ENCODE peak calls at places on chromosomes 13 and 19, in nine cellular contexts. One of them, this sample, is unnamed.

GRCh38 chr19:40721936-40722661 is 5.2 kb downstream of the ITPKC start:
- DNase-seq in transverse colon: no peak
- DNase-seq in A549: no peak
- DNase-seq in tibial nerve: no peak
- DNase-seq in upper lobe of left lung: no peak
- DNase-seq in ovary: no peak
- DNase-seq in suprapubic skin: no peak
- DNase-seq in H1: no peak
- DNase-seq in stomach: no peak
- DNase-seq in this sample: no peak

GRCh38 chr13:103436057-103436654 is 369.9 kb upstream of the SLC10A2 start:
- DNase-seq in transverse colon: no peak
- DNase-seq in A549: no peak
- DNase-seq in tibial nerve: no peak
- DNase-seq in upper lobe of left lung: no peak
- DNase-seq in ovary: no peak
- DNase-seq in suprapubic skin: no peak
- DNase-seq in H1: peak; percentile 62
- DNase-seq in stomach: no peak
- DNase-seq in this sample: no peak

GRCh38 chr19:35292986-35293732 is 1.2 kb downstream of the MAG start:
- DNase-seq in transverse colon: no peak
- DNase-seq in A549: no peak
- DNase-seq in tibial nerve: no peak
- DNase-seq in upper lobe of left lung: no peak
- DNase-seq in ovary: no peak
- DNase-seq in suprapubic skin: no peak
- DNase-seq in H1: no peak
- DNase-seq in stomach: no peak
- DNase-seq in this sample: no peak

GRCh38 chr19:49689133-49690072 is at the start of gene ADM5:
- DNase-seq in transverse colon: peak; percentile 70
- DNase-seq in A549: no peak
- DNase-seq in tibial nerve: no peak
- DNase-seq in upper lobe of left lung: peak; percentile 51
- DNase-seq in ovary: peak; percentile 57
- DNase-seq in suprapubic skin: no peak
- DNase-seq in H1: peak; percentile 87
- DNase-seq in stomach: peak; percentile 77
- DNase-seq in this sample: no peak

GRCh38 chr13:46675016-46675415 is 121.9 kb downstream of the ESD start:
- DNase-seq in transverse colon: no peak
- DNase-seq in A549: no peak
- DNase-seq in tibial nerve: no peak
- DNase-seq in upper lobe of left lung: no peak
- DNase-seq in ovary: no peak
- DNase-seq in suprapubic skin: no peak
- DNase-seq in H1: no peak
- DNase-seq in stomach: no peak
- DNase-seq in this sample: no peak

GRCh38 chr13:108780706-108781105 is 151.3 kb downstream of the MYO16 start:
- DNase-seq in transverse colon: no peak
- DNase-seq in A549: no peak
- DNase-seq in tibial nerve: no peak
- DNase-seq in upper lobe of left lung: no peak
- DNase-seq in ovary: no peak
- DNase-seq in suprapubic skin: no peak
- DNase-seq in H1: no peak
- DNase-seq in stomach: no peak
- DNase-seq in this sample: no peak

GRCh38 chr19:16445238-16446107 is 26.3 kb downstream of the EPS15L1 start:
- DNase-seq in transverse colon: peak; percentile 27
- DNase-seq in A549: no peak
- DNase-seq in tibial nerve: no peak
- DNase-seq in upper lobe of left lung: peak; percentile 62
- DNase-seq in ovary: no peak
- DNase-seq in suprapubic skin: no peak
- DNase-seq in H1: no peak
- DNase-seq in stomach: no peak
- DNase-seq in this sample: no peak

GRCh38 chr13:33973194-33973593 is 155.2 kb downstream of the RFC3 start:
- DNase-seq in transverse colon: no peak
- DNase-seq in A549: no peak
- DNase-seq in tibial nerve: no peak
- DNase-seq in upper lobe of left lung: no peak
- DNase-seq in ovary: no peak
- DNase-seq in suprapubic skin: no peak
- DNase-seq in H1: no peak
- DNase-seq in stomach: no peak
- DNase-seq in this sample: no peak

GRCh38 chr19:45444318-45445041 is 20.8 kb upstream of the ERCC1 start:
- DNase-seq in transverse colon: peak; percentile 96
- DNase-seq in A549: peak; percentile 86
- DNase-seq in tibial nerve: peak; percentile 92
- DNase-seq in upper lobe of left lung: peak; percentile 97
- DNase-seq in ovary: peak; percentile 97
- DNase-seq in suprapubic skin: peak; percentile 98
- DNase-seq in H1: peak; percentile 96
- DNase-seq in stomach: peak; percentile 95
- DNase-seq in this sample: peak; percentile 97

GRCh38 chr19:45442408-45442926 is 18.8 kb upstream of the ERCC1 start:
- DNase-seq in transverse colon: no peak
- DNase-seq in A549: no peak
- DNase-seq in tibial nerve: no peak
- DNase-seq in upper lobe of left lung: no peak
- DNase-seq in ovary: no peak
- DNase-seq in suprapubic skin: no peak
- DNase-seq in H1: no peak
- DNase-seq in stomach: no peak
- DNase-seq in this sample: no peak

GRCh38 chr19:45445139-45445538 is 21.4 kb upstream of the ERCC1 start:
- DNase-seq in transverse colon: no peak
- DNase-seq in A549: no peak
- DNase-seq in tibial nerve: no peak
- DNase-seq in upper lobe of left lung: no peak
- DNase-seq in ovary: no peak
- DNase-seq in suprapubic skin: no peak
- DNase-seq in H1: no peak
- DNase-seq in stomach: no peak
- DNase-seq in this sample: no peak

GRCh38 chr19:45442927-45443461 is 19.3 kb upstream of the ERCC1 start:
- DNase-seq in transverse colon: peak; percentile 52
- DNase-seq in A549: no peak
- DNase-seq in tibial nerve: peak; percentile 48
- DNase-seq in upper lobe of left lung: peak; percentile 87
- DNase-seq in ovary: no peak
- DNase-seq in suprapubic skin: peak; percentile 89
- DNase-seq in H1: peak; percentile 74
- DNase-seq in stomach: peak; percentile 42
- DNase-seq in this sample: no peak

GRCh38 chr19:45443462-45444317 is 20.0 kb upstream of the ERCC1 start:
- DNase-seq in transverse colon: peak; percentile 98
- DNase-seq in A549: peak; percentile 98
- DNase-seq in tibial nerve: peak; percentile 97
- DNase-seq in upper lobe of left lung: peak; percentile 99
- DNase-seq in ovary: peak; percentile 97
- DNase-seq in suprapubic skin: peak; percentile 100
- DNase-seq in H1: peak; percentile 98
- DNase-seq in stomach: peak; percentile 97
- DNase-seq in this sample: peak; percentile 97
- TF ChIP-seq EP300 in transverse colon: peak; percentile 71
- TF ChIP-seq EP300 in A549: no peak
- TF ChIP-seq EP300 in tibial nerve: peak; percentile 98
- TF ChIP-seq EP300 in upper lobe of left lung: peak; percentile 91
- TF ChIP-seq EP300 in ovary: peak; percentile 83
- TF ChIP-seq EP300 in suprapubic skin: no peak
- TF ChIP-seq EP300 in H1: no peak
- TF ChIP-seq EP300 in stomach: peak; percentile 60
- TF ChIP-seq EP300 in this sample: no peak

GRCh38 chr13:48072304-48072703 is 22.6 kb downstream of the MED4 start:
- DNase-seq in transverse colon: no peak
- DNase-seq in A549: no peak
- DNase-seq in tibial nerve: no peak
- DNase-seq in upper lobe of left lung: no peak
- DNase-seq in ovary: no peak
- DNase-seq in suprapubic skin: no peak
- DNase-seq in H1: no peak
- DNase-seq in stomach: no peak
- DNase-seq in this sample: no peak
- H3K4me3 ChIP-seq in transverse colon: no peak overlapping the region
- H3K4me3 ChIP-seq in A549: no peak overlapping the region
- H3K4me3 ChIP-seq in tibial nerve: no peak overlapping the region
- H3K4me3 ChIP-seq in upper lobe of left lung: no peak overlapping the region
- H3K4me3 ChIP-seq in ovary: no peak overlapping the region
- H3K4me3 ChIP-seq in suprapubic skin: no peak overlapping the region
- H3K4me3 ChIP-seq in H1: peak overlapping the region; percentile 10
- H3K4me3 ChIP-seq in stomach: no peak overlapping the region
- H3K4me3 ChIP-seq in this sample: no peak overlapping the region

GRCh38 chr13:44207476-44207875 is 166.1 kb upstream of the SERP2 start:
- DNase-seq in transverse colon: no peak
- DNase-seq in A549: no peak
- DNase-seq in tibial nerve: no peak
- DNase-seq in upper lobe of left lung: no peak
- DNase-seq in ovary: no peak
- DNase-seq in suprapubic skin: no peak
- DNase-seq in H1: no peak
- DNase-seq in stomach: no peak
- DNase-seq in this sample: peak; percentile 62

GRCh38 chr13:44211286-44211685 is 162.3 kb upstream of the SERP2 start:
- DNase-seq in transverse colon: no peak
- DNase-seq in A549: no peak
- DNase-seq in tibial nerve: no peak
- DNase-seq in upper lobe of left lung: no peak
- DNase-seq in ovary: no peak
- DNase-seq in suprapubic skin: no peak
- DNase-seq in H1: no peak
- DNase-seq in stomach: no peak
- DNase-seq in this sample: no peak

GRCh38 chr13:44211753-44212152 is 161.9 kb upstream of the SERP2 start:
- DNase-seq in transverse colon: no peak
- DNase-seq in A549: no peak
- DNase-seq in tibial nerve: no peak
- DNase-seq in upper lobe of left lung: no peak
- DNase-seq in ovary: no peak
- DNase-seq in suprapubic skin: no peak
- DNase-seq in H1: no peak
- DNase-seq in stomach: no peak
- DNase-seq in this sample: no peak

GRCh38 chr13:44210525-44210924 is 163.1 kb upstream of the SERP2 start:
- DNase-seq in transverse colon: no peak
- DNase-seq in A549: no peak
- DNase-seq in tibial nerve: no peak
- DNase-seq in upper lobe of left lung: no peak
- DNase-seq in ovary: no peak
- DNase-seq in suprapubic skin: no peak
- DNase-seq in H1: no peak
- DNase-seq in stomach: no peak
- DNase-seq in this sample: no peak

DNA sequence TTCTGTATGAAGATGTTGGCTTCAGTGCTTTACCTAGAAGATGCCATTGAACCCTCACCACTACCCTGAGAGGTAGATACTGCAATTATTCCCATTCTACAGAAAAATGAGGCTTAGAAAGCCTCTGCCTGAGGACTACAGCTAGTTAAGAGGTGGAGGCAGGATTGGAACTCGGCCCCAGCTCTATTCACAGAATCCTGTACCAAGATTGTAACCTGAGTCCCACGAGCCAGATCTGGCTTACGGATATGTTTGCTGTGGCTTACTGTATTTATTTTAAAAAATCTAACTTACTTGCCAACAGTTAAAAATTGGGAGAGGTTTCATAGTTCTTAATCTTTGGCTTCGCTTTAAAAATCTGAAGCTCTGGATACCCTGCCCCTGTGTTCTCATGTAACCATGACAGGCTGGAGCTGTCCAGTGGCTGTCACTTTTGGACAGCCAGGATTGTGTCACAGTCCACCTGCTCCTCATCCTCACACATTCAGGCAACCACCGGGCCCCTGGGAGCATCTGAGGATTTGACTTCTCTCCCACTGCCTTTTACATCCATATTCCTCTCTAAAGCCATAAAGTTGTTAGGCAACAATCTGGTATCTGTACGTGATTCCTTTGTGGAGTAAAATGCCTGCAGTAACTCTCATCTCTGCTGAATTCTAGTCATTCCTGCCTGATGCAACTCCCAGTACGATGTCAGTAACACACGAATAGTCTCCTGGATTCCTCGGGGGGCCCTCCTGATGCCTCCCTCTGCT is 160.8 kb upstream of the SERP2 start:
- DNase-seq in transverse colon: no peak
- DNase-seq in A549: no peak
- DNase-seq in tibial nerve: no peak
- DNase-seq in upper lobe of left lung: no peak
- DNase-seq in ovary: no peak
- DNase-seq in suprapubic skin: no peak
- DNase-seq in H1: no peak
- DNase-seq in stomach: no peak
- DNase-seq in this sample: no peak
- TF ChIP-seq EP300 in transverse colon: no peak
- TF ChIP-seq EP300 in A549: no peak
- TF ChIP-seq EP300 in tibial nerve: no peak
- TF ChIP-seq EP300 in upper lobe of left lung: no peak
- TF ChIP-seq EP300 in ovary: no peak
- TF ChIP-seq EP300 in suprapubic skin: no peak
- TF ChIP-seq EP300 in H1: no peak
- TF ChIP-seq EP300 in stomach: no peak
- TF ChIP-seq EP300 in this sample: no peak

GRCh38 chr13:49996951-49997895 is at the start of gene TRIM13:
- DNase-seq in transverse colon: peak; percentile 92
- DNase-seq in A549: peak; percentile 49
- DNase-seq in tibial nerve: peak; percentile 92
- DNase-seq in upper lobe of left lung: peak; percentile 95
- DNase-seq in ovary: peak; percentile 93
- DNase-seq in suprapubic skin: peak; percentile 94
- DNase-seq in H1: peak; percentile 89
- DNase-seq in stomach: peak; percentile 91
- DNase-seq in this sample: peak; percentile 97

GRCh38 chr13:49997935-49998334 is 1.1 kb downstream of the TRIM13 start:
- DNase-seq in transverse colon: no peak
- DNase-seq in A549: no peak
- DNase-seq in tibial nerve: no peak
- DNase-seq in upper lobe of left lung: no peak
- DNase-seq in ovary: no peak
- DNase-seq in suprapubic skin: no peak
- DNase-seq in H1: no peak
- DNase-seq in stomach: no peak
- DNase-seq in this sample: no peak

GRCh38 chr13:50001287-50001686 is 4.4 kb downstream of the TRIM13 start:
- DNase-seq in transverse colon: no peak
- DNase-seq in A549: no peak
- DNase-seq in tibial nerve: no peak
- DNase-seq in upper lobe of left lung: no peak
- DNase-seq in ovary: no peak
- DNase-seq in suprapubic skin: no peak
- DNase-seq in H1: no peak
- DNase-seq in stomach: no peak
- DNase-seq in this sample: no peak

GRCh38 chr13:49996166-49996915 is 501 bp upstream of the TRIM13 start:
- DNase-seq in transverse colon: peak; percentile 95
- DNase-seq in A549: peak; percentile 52
- DNase-seq in tibial nerve: peak; percentile 89
- DNase-seq in upper lobe of left lung: peak; percentile 95
- DNase-seq in ovary: peak; percentile 96
- DNase-seq in suprapubic skin: peak; percentile 95
- DNase-seq in H1: peak; percentile 89
- DNase-seq in stomach: peak; percentile 95
- DNase-seq in this sample: peak; percentile 95

GRCh38 chr13:49998714-49999624 is 2.1 kb downstream of the TRIM13 start:
- DNase-seq in transverse colon: no peak
- DNase-seq in A549: no peak
- DNase-seq in tibial nerve: no peak
- DNase-seq in upper lobe of left lung: no peak
- DNase-seq in ovary: no peak
- DNase-seq in suprapubic skin: no peak
- DNase-seq in H1: peak; percentile 64
- DNase-seq in stomach: no peak
- DNase-seq in this sample: no peak
- H3K4me3 ChIP-seq in transverse colon: peak overlapping the region; percentile 79
- H3K4me3 ChIP-seq in A549: peak overlapping the region; percentile 76
- H3K4me3 ChIP-seq in tibial nerve: peak overlapping the region; percentile 89
- H3K4me3 ChIP-seq in upper lobe of left lung: peak overlapping the region; percentile 83
- H3K4me3 ChIP-seq in ovary: no peak overlapping the region
- H3K4me3 ChIP-seq in suprapubic skin: peak overlapping the region; percentile 70
- H3K4me3 ChIP-seq in H1: peak overlapping the region; percentile 89
- H3K4me3 ChIP-seq in stomach: peak overlapping the region; percentile 57
- H3K4me3 ChIP-seq in this sample: peak overlapping the region; percentile 86